ENCODE peak calls at places on chromosomes 1 and 21, in ten cellular contexts. T, U, B, I, G, S, Y, P, R and X are unnamed samples.

GRCh38 chr1:37478451-37478871 is 4.1 kb downstream of the ZC3H12A start:
- DNase-seq in P (peak; percentile 77), I (peak; percentile 24), Y (no peak), S (no peak), R (no peak), B (peak; percentile 33), G (no peak), T (peak; percentile 71), U (no peak), X (peak; percentile 41)

GRCh38 chr1:6599141-6599975 is 3.3 kb downstream of the KLHL21 start:
- DNase-seq in R (no peak), B (peak; percentile 45), Y (no peak), T (peak; percentile 72), G (no peak), S (no peak), U (no peak), I (peak; percentile 49), P (no peak), X (peak; percentile 32)

GRCh38 chr1:64046243-64046642 is 157.2 kb upstream of the UBE2U start:
- DNase-seq in S (no peak), R (no peak), G (no peak), I (no peak), U (no peak), T (no peak), B (no peak), Y (no peak), P (no peak), X (no peak)

GRCh38 chr1:173128737-173129136 is 78.0 kb upstream of the TNFSF18 start:
- DNase-seq in I (no peak), Y (no peak), B (no peak), G (no peak), U (no peak), R (no peak), T (no peak), P (no peak), S (no peak), X (no peak)

GRCh38 chr21:15063821-15064575 is 802 bp downstream of the NRIP1 start:
- DNase-seq in T (peak; percentile 13), U (no peak), S (no peak), P (no peak), I (peak; percentile 41), B (peak; percentile 49), Y (peak; percentile 50), R (no peak), G (peak; percentile 46), X (no peak)

GRCh38 chr21:31630062-31630711 is 29.3 kb upstream of the SOD1 start:
- DNase-seq in Y (peak; percentile 4), P (peak; percentile 93), R (no peak), S (peak; percentile 96), B (no peak), G (no peak), I (no peak), T (no peak), U (no peak), X (no peak)

GRCh38 chr1:152398812-152399698 is 15.0 kb downstream of the CRNN start:
- DNase-seq in U (peak; percentile 23), T (peak; percentile 16), I (no peak), B (no peak), P (no peak), G (no peak), R (peak; percentile 8), Y (peak; percentile 59), S (no peak), X (peak; percentile 14)

GRCh38 chr1:226577401-226578180 is 29.0 kb downstream of the STUM start:
- DNase-seq in U (no peak), Y (no peak), B (no peak), S (no peak), T (no peak), R (no peak), P (no peak), I (no peak), G (no peak), X (no peak)

GRCh38 chr1:184929711-184930202 is 44.6 kb downstream of the NIBAN1 start:
- DNase-seq in G (no peak), I (no peak), T (no peak), B (no peak), R (no peak), Y (no peak), U (no peak), P (no peak), S (peak; percentile 66), X (no peak)

GRCh38 chr1:205346956-205347574 is 9.7 kb downstream of the KLHDC8A start:
- DNase-seq in R (no peak), S (no peak), T (no peak), Y (no peak), I (no peak), B (no peak), P (no peak), G (no peak), U (no peak), X (no peak)

GRCh38 chr1:39363267-39363666 is 128.2 kb upstream of the BMP8A start:
- DNase-seq in P (no peak), R (no peak), S (no peak), I (no peak), T (no peak), Y (no peak), G (no peak), B (no peak), U (no peak), X (no peak)

GRCh38 chr1:225572422-225572821 is 80.5 kb downstream of the ENAH start:
- DNase-seq in U (no peak), T (no peak), Y (peak; percentile 38), P (peak; percentile 49), S (no peak), G (no peak), B (no peak), I (no peak), R (no peak), X (no peak)

GRCh38 chr1:231170875-231171274 is 9.0 kb downstream of the TRIM67 start:
- DNase-seq in U (no peak), S (no peak), I (no peak), T (no peak), R (no peak), G (no peak), Y (peak; percentile 55), B (no peak), P (no peak), X (no peak)

GRCh38 chr1:116529681-116530080 is 41.1 kb downstream of the CD58 start:
- DNase-seq in U (no peak), Y (no peak), T (no peak), R (no peak), P (no peak), G (no peak), S (no peak), I (no peak), B (no peak), X (no peak)

GRCh38 chr1:151985270-151985669 is 8.4 kb downstream of the S100A10 start:
- DNase-seq in R (no peak), U (no peak), I (no peak), T (no peak), B (no peak), G (no peak), P (no peak), S (no peak), Y (no peak), X (no peak)

GRCh38 chr1:160209041-160209655 is 4.0 kb downstream of the PEA15 start:
- DNase-seq in G (no peak), B (no peak), S (no peak), T (no peak), R (no peak), U (no peak), I (no peak), Y (no peak), P (no peak), X (no peak)

GRCh38 chr1:236800002-236800620 is 5.0 kb downstream of the MTR start:
- DNase-seq in G (no peak), P (peak; percentile 24), S (no peak), I (no peak), R (no peak), U (no peak), B (no peak), Y (no peak), T (no peak), X (no peak)

GRCh38 chr1:47189844-47190562 is at the start of gene PDZK1IP1:
- DNase-seq in P (peak; percentile 67), T (no peak), B (peak; percentile 92), I (peak; percentile 90), R (no peak), G (no peak), U (no peak), Y (no peak), S (no peak), X (no peak)

GRCh38 chr1:168728452-168729404 is at the start of gene DPT:
- DNase-seq in P (peak; percentile 9), S (no peak), U (no peak), T (no peak), G (no peak), R (no peak), Y (no peak), B (no peak), I (no peak), X (no peak)

GRCh38 chr1:111754964-111755320 is 759 bp upstream of the DDX20 start:
- DNase-seq in R (no peak), G (peak; percentile 64), I (peak; percentile 49), Y (peak; percentile 68), T (peak; percentile 24), B (no peak), U (peak; percentile 24), S (no peak), P (peak; percentile 39), X (no peak)

GRCh38 chr1:1202831-1203560 is 3.4 kb downstream of the TNFRSF18 start:
- DNase-seq in S (no peak), I (no peak), T (peak; percentile 2), G (no peak), Y (no peak), B (no peak), P (no peak), R (no peak), U (no peak), X (no peak)

GRCh38 chr1:109529895-109530456 is 9.7 kb upstream of the GPR61 start:
- DNase-seq in G (no peak), U (no peak), B (no peak), P (no peak), T (no peak), S (no peak), Y (no peak), R (no peak), I (no peak), X (no peak)

GRCh38 chr1:229557214-229557850 is 1.2 kb downstream of the ABCB10 start:
- DNase-seq in P (peak; percentile 34), G (no peak), T (peak; percentile 8), B (no peak), I (no peak), U (peak; percentile 47), Y (no peak), S (no peak), R (peak; percentile 47), X (no peak)

GRCh38 chr1:25743164-25744139 is 56.5 kb upstream of the SELENON start:
- DNase-seq in P (peak; percentile 35), R (no peak), T (no peak), U (no peak), G (no peak), B (peak; percentile 86), Y (peak; percentile 82), S (peak; percentile 93), I (peak; percentile 61), X (no peak)

GRCh38 chr1:153985341-153985912 is 712 bp downstream of the RAB13 start:
- DNase-seq in T (peak; percentile 82), P (peak; percentile 88), I (peak; percentile 36), R (no peak), U (no peak), Y (no peak), B (peak; percentile 55), S (no peak), G (no peak), X (no peak)

GRCh38 chr1:99766378-99766800 is at the start of gene FRRS1:
- DNase-seq in R (peak; percentile 90), Y (peak; percentile 77), I (peak; percentile 75), T (peak; percentile 28), G (peak; percentile 63), S (peak; percentile 30), P (peak; percentile 64), B (peak; percentile 76), U (peak; percentile 81), X (no peak)

GRCh38 chr21:16046625-16047340 is 317.0 kb downstream of the USP25 start:
- DNase-seq in B (no peak), I (no peak), R (no peak), T (no peak), U (no peak), G (peak; percentile 24), P (peak; percentile 47), Y (no peak), S (no peak), X (no peak)

GRCh38 chr1:110675060-110675791 is 486 bp upstream of the KCNA3 start:
- DNase-seq in P (no peak), R (no peak), G (no peak), U (no peak), B (no peak), T (no peak), Y (no peak), S (no peak), I (no peak), X (no peak)